ENCODE peak calls at places on chromosome 21, in five cellular contexts. F is frontal cortex, Y is heart left ventricle, Q is K562, U is fibroblast of lung. V is an unnamed sample.

GRCh38 chr21:42640486-42640885 is 12.9 kb upstream of the PDE9A start:
- DNase-seq in Y (no peak), Q (no peak), U (no peak), F (no peak), V (no peak)

GRCh38 chr21:18529253-18529652 is 125.7 kb upstream of the TMPRSS15 start:
- DNase-seq in Y (no peak), U (peak), F (no peak), Q (no peak), V (no peak)

GRCh38 chr21:41585199-41585994 is 77.4 kb upstream of the TMPRSS2 start:
- DNase-seq in U (no peak), Y (no peak), F (no peak), Q (no peak), V (no peak)

GRCh38 chr21:45615145-45615711 is 28.3 kb upstream of the PCBP3 start:
- DNase-seq in U (peak), F (no peak), Y (no peak), Q (no peak), V (no peak)

GRCh38 chr21:44874240-44874496 is 678 bp upstream of the PTTG1IP start:
- DNase-seq in U (no peak), F (no peak), Y (no peak), Q (no peak), V (no peak)

GRCh38 chr21:29254550-29254949 is 44.2 kb upstream of the BACH1 start:
- DNase-seq in Y (no peak), F (no peak), U (no peak), Q (no peak), V (no peak)

GRCh38 chr21:38955495-38955894 is 149.8 kb downstream of the ETS2 start:
- DNase-seq in Y (peak), Q (no peak), F (no peak), U (peak), V (no peak)

GRCh38 chr21:41867313-41867712 is 11.8 kb downstream of the PRDM15 start:
- DNase-seq in Y (no peak), U (no peak), Q (no peak), F (no peak), V (no peak)

GRCh38 chr21:42756580-42757250 is 103.3 kb downstream of the PDE9A start:
- DNase-seq in Y (no peak), Q (no peak), U (no peak), F (no peak), V (no peak)

GRCh38 chr21:43835861-43836260 is 29.2 kb upstream of the AGPAT3 start:
- DNase-seq in Y (no peak), F (no peak), Q (no peak), U (no peak), V (no peak)

V was measured in D721Med.